ENCODE peak calls at places on chromosome 1, in eight cellular contexts. Y is bronchial epithelial cell; H is H7; K is stimulated activated CD4-positive, alpha-beta T cell treated with anti-CD3 and anti-CD28 coated beads, TNF-alpha, amount 100 ng/mL, for 48 hours; F is T-helper 2 cell; L is substantia nigra; S is hippocampal formation; R is heart left ventricle. J is an unnamed sample.

GRCh38 chr1:2374260-2375155 is 16.8 kb downstream of the MORN1 start:
- DNase-seq in Y (no peak), H (no peak), K (no peak), F (no peak), L (no peak), S (no peak), R (peak), J (no peak)

GRCh38 chr1:14083277-14083676 is 383.3 kb downstream of the PRDM2 start:
- DNase-seq in Y (peak), H (no peak), K (no peak), F (no peak), L (no peak), S (no peak), R (no peak), J (no peak)

GRCh38 chr1:99749948-99750347 is 16.5 kb downstream of the FRRS1 start:
- DNase-seq in Y (no peak), H (no peak), K (no peak), F (no peak), L (no peak), S (no peak), R (no peak), J (no peak)

GRCh38 chr1:63322248-63322943 is at the start of gene FOXD3:
- DNase-seq in Y (peak), H (peak), K (no peak), F (no peak), L (no peak), S (no peak), R (no peak), J (no peak)

GRCh38 chr1:227043755-227044154 is 103.7 kb downstream of the COQ8A start:
- DNase-seq in Y (peak), H (no peak), K (no peak), F (no peak), L (no peak), S (no peak), R (no peak), J (no peak)

GRCh38 chr1:53579221-53580008 is 120.2 kb downstream of the DMRTB1 start:
- DNase-seq in Y (no peak), H (no peak), K (no peak), F (no peak), L (no peak), S (no peak), R (peak), J (no peak)

GRCh38 chr1:225767591-225768540 is 9.8 kb upstream of the SRP9 start:
- DNase-seq in Y (peak), H (peak), K (no peak), F (no peak), L (no peak), S (no peak), R (peak), J (no peak)

GRCh38 chr1:67001682-67002425 is 52.1 kb downstream of the SLC35D1 start:
- DNase-seq in Y (no peak), H (no peak), K (no peak), F (no peak), L (no peak), S (no peak), R (no peak), J (no peak)

GRCh38 chr1:155962599-155963211 is 15.6 kb downstream of the ARHGEF2 start:
- DNase-seq in Y (peak), H (no peak), K (no peak), F (no peak), L (no peak), S (no peak), R (no peak), J (no peak)

GRCh38 chr1:26754086-26754874 is 33.5 kb upstream of the PIGV start:
- DNase-seq in Y (peak), H (no peak), K (no peak), F (no peak), L (no peak), S (no peak), R (no peak), J (no peak)

GRCh38 chr1:8660455-8660854 is 157.0 kb downstream of the RERE start:
- DNase-seq in Y (peak), H (no peak), K (no peak), F (no peak), L (peak), S (peak), R (peak), J (peak)

GRCh38 chr1:55481634-55482033 is 266.5 kb upstream of the USP24 start:
- DNase-seq in Y (peak), H (no peak), K (no peak), F (no peak), L (no peak), S (no peak), R (no peak), J (no peak)

GRCh38 chr1:44512313-44512885 is 107.3 kb downstream of the RNF220 start:
- DNase-seq in Y (no peak), H (no peak), K (no peak), F (no peak), L (no peak), S (no peak), R (no peak), J (no peak)

GRCh38 chr1:44447051-44447806 is 42.2 kb downstream of the RNF220 start:
- DNase-seq in Y (peak), H (no peak), K (no peak), F (no peak), L (no peak), S (no peak), R (no peak), J (no peak)

GRCh38 chr1:235324296-235324695 is 3.7 kb downstream of the ARID4B start:
- DNase-seq in Y (no peak), H (no peak), K (no peak), F (no peak), L (no peak), S (no peak), R (no peak), J (no peak)

GRCh38 chr1:234699795-234700665 is 90.1 kb upstream of the IRF2BP2 start:
- DNase-seq in Y (peak), H (no peak), K (no peak), F (no peak), L (no peak), S (peak), R (no peak), J (no peak)

GRCh38 chr1:25195835-25196234 is 36.5 kb downstream of the SYF2 start:
- DNase-seq in Y (no peak), H (no peak), K (no peak), F (no peak), L (no peak), S (no peak), R (no peak), J (no peak)

GRCh38 chr1:43858324-43858723 is 75.3 kb upstream of the ARTN start:
- DNase-seq in Y (peak), H (peak), K (no peak), F (no peak), L (no peak), S (peak), R (no peak), J (peak)

GRCh38 chr1:23908453-23909341 is 4.5 kb downstream of the CNR2 start:
- DNase-seq in Y (no peak), H (no peak), K (no peak), F (no peak), L (no peak), S (no peak), R (no peak), J (no peak)

GRCh38 chr1:4177425-4178150 is 277.5 kb upstream of the C1orf174 start:
- DNase-seq in Y (no peak), H (no peak), K (no peak), F (no peak), L (no peak), S (no peak), R (no peak), J (no peak)

GRCh38 chr1:36586146-36586545 is 103.4 kb upstream of the CSF3R start:
- DNase-seq in Y (no peak), H (peak), K (no peak), F (no peak), L (no peak), S (no peak), R (no peak), J (no peak)

GRCh38 chr1:155759966-155760630 is 71.2 kb downstream of the DAP3 start:
- DNase-seq in Y (peak), H (no peak), K (no peak), F (no peak), L (no peak), S (no peak), R (no peak), J (no peak)

GRCh38 chr1:40076895-40077312 is 20.1 kb downstream of the PPT1 start:
- DNase-seq in Y (peak), H (no peak), K (no peak), F (no peak), L (no peak), S (peak), R (no peak), J (no peak)

GRCh38 chr1:204494281-204495077 is at the start of gene PIK3C2B:
- DNase-seq in Y (peak), H (peak), K (peak), F (peak), L (peak), S (peak), R (peak), J (peak)

GRCh38 chr1:8689431-8690252 is 127.8 kb downstream of the RERE start:
- DNase-seq in Y (no peak), H (no peak), K (no peak), F (no peak), L (no peak), S (no peak), R (no peak), J (no peak)

GRCh38 chr1:55938376-55938850 is 641.0 kb downstream of the PLPP3 start:
- DNase-seq in Y (no peak), H (no peak), K (no peak), F (no peak), L (no peak), S (no peak), R (peak), J (no peak)

GRCh38 chr1:1324524-1325287 is at the start of the genes CPTP and INTS11:
- DNase-seq in Y (peak), H (peak), K (peak), F (peak), L (peak), S (peak), R (peak), J (peak)

GRCh38 chr1:234535763-234536515 is 57.0 kb upstream of the TARBP1 start:
- DNase-seq in Y (no peak), H (no peak), K (no peak), F (no peak), L (no peak), S (peak), R (no peak), J (peak)

GRCh38 chr1:15411593-15412487 is 2.2 kb downstream of the EFHD2 start:
- DNase-seq in Y (no peak), H (peak), K (peak), F (peak), L (peak), S (peak), R (peak), J (no peak)

GRCh38 chr1:9600861-9601834 is 12.4 kb downstream of the TMEM201 start:
- DNase-seq in Y (no peak), H (peak), K (no peak), F (no peak), L (no peak), S (no peak), R (peak), J (no peak)

GRCh38 chr1:2787163-2787911 is 14.2 kb downstream of the TTC34 start:
- DNase-seq in Y (no peak), H (peak), K (no peak), F (no peak), L (no peak), S (no peak), R (peak), J (no peak)

GRCh38 chr1:76023669-76024407 is 50.7 kb upstream of the ST6GALNAC3 start:
- DNase-seq in Y (peak), H (no peak), K (no peak), F (no peak), L (no peak), S (no peak), R (no peak), J (no peak)

GRCh38 chr1:156346636-156347035 is 8.3 kb downstream of the TSACC start:
- DNase-seq in Y (no peak), H (no peak), K (no peak), F (no peak), L (no peak), S (no peak), R (no peak), J (no peak)

GRCh38 chr1:16139473-16139962 is 16.4 kb downstream of the EPHA2 start:
- DNase-seq in Y (peak), H (peak), K (no peak), F (no peak), L (no peak), S (no peak), R (no peak), J (no peak)

GRCh38 chr1:147723691-147724323 is 36.6 kb downstream of the GJA5 start:
- DNase-seq in Y (peak), H (peak), K (peak), F (no peak), L (peak), S (no peak), R (peak), J (no peak)

J was measured in anterior cingulate cortex.